ENCODE peak calls at places on chromosomes 4 and X, in eight cellular contexts. C, W, L, Q, Y, U, J and X are unnamed samples.

GRCh38 chr4:20493761-20494353 is 206.4 kb upstream of the PACRGL start:
- DNase-seq in L (no peak), Y (no peak), W (no peak), Q (no peak), C (no peak), U (no peak), J (peak; percentile 43), X (no peak)

GRCh38 chrX:85627363-85627762 is 247.9 kb upstream of the POF1B start:
- DNase-seq in J (no peak), W (peak; percentile 1), L (no peak), Y (no peak), Q (peak; percentile 12), U (no peak), C (peak; percentile 6), X (no peak)

GRCh38 chr4:133124746-133125145 is 24.3 kb upstream of the PCDH10 start:
- DNase-seq in W (no peak), U (no peak), Q (no peak), C (no peak), L (no peak), Y (no peak), J (no peak), X (no peak)

GRCh38 chr4:70895846-70896435 is 6.2 kb upstream of the MOB1B start:
- DNase-seq in Y (no peak), L (no peak), J (no peak), C (no peak), Q (no peak), U (no peak), W (no peak), X (peak; percentile 7)

GRCh38 chrX:112826020-112826419 is 14.6 kb downstream of the AMOT start:
- DNase-seq in L (no peak), U (no peak), C (no peak), Q (no peak), Y (no peak), J (peak; percentile 2), W (no peak), X (no peak)

GRCh38 chr4:185512516-185512915 is 22.8 kb downstream of the PDLIM3 start:
- DNase-seq in L (no peak), C (no peak), U (no peak), Y (no peak), Q (no peak), W (no peak), J (peak; percentile 62), X (no peak)

GRCh38 chrX:106728337-106728736 is 1.8 kb downstream of the RNF128 start:
- DNase-seq in W (no peak), Y (no peak), C (no peak), U (no peak), J (no peak), Q (no peak), L (no peak), X (no peak)

GRCh38 chr4:108703370-108703769 is 53.0 kb downstream of the OSTC start:
- DNase-seq in L (no peak), U (no peak), Q (no peak), Y (no peak), J (no peak), W (no peak), C (no peak), X (no peak)

GRCh38 chr4:57037982-57038604 is 59.4 kb downstream of the POLR2B start:
- DNase-seq in Y (peak; percentile 78), U (peak; percentile 52), C (peak; percentile 72), W (peak; percentile 45), J (peak; percentile 56), L (peak; percentile 27), Q (peak; percentile 55), X (peak; percentile 62)

GRCh38 chr4:71430609-71431008 is 91.8 kb downstream of the SLC4A4 start:
- DNase-seq in Q (no peak), Y (no peak), W (no peak), U (no peak), L (no peak), J (no peak), C (no peak), X (no peak)